ENCODE peak calls at places on chromosome 7, in eight cellular contexts. X is upper lobe of right lung, G is IMR-90, R is lower lobe of right lung, J is mammary epithelial cell, K is AG04450, W is Peyer's patch, O is ovary. T is an unnamed sample.

GRCh38 chr7:128150223-128150622 is 90.9 kb upstream of the LEP start:
- DNase-seq in R (no peak), W (no peak), O (no peak), G (no peak), K (no peak), X (no peak), J (no peak), T (no peak)

GRCh38 chr7:7977774-7978173 is 9.2 kb downstream of the GLCCI1 start:
- DNase-seq in G (peak), W (no peak), X (no peak), R (no peak), O (no peak), J (no peak), K (no peak), T (peak)

GRCh38 chr7:7002416-7003062 is 176.5 kb upstream of the CCZ1B start:
- DNase-seq in X (no peak), R (no peak), W (no peak), G (no peak), J (no peak), O (no peak), K (no peak), T (no peak)

GRCh38 chr7:141366098-141366621 is 185.1 kb upstream of the AGK start:
- DNase-seq in G (no peak), O (no peak), J (no peak), X (no peak), K (no peak), W (no peak), R (no peak), T (peak)

GRCh38 chr7:131745645-131746248 is 189.3 kb upstream of the PODXL start:
- DNase-seq in J (peak), O (no peak), R (no peak), X (no peak), W (no peak), K (no peak), G (peak), T (peak)

GRCh38 chr7:55415173-55415778 is 50.1 kb downstream of the LANCL2 start:
- DNase-seq in G (peak), O (peak), K (peak), J (peak), X (peak), R (peak), W (peak), T (peak)

GRCh38 chr7:50752422-50752821 is 30.3 kb downstream of the GRB10 start:
- DNase-seq in K (no peak), X (no peak), J (no peak), O (no peak), W (no peak), G (no peak), R (no peak), T (no peak)

GRCh38 chr7:25964483-25964961 is 187.5 kb upstream of the NFE2L3 start:
- DNase-seq in X (no peak), O (no peak), J (no peak), W (no peak), K (no peak), G (no peak), R (no peak), T (no peak)

GRCh38 chr7:46786221-46786951 is 795.5 kb downstream of the TNS3 start:
- DNase-seq in O (no peak), G (peak), W (no peak), R (no peak), K (no peak), X (no peak), J (peak), T (peak)

GRCh38 chr7:155495440-155496248 is 37.7 kb downstream of the EN2 start:
- DNase-seq in X (no peak), O (no peak), W (no peak), G (no peak), J (no peak), R (no peak), K (no peak), T (no peak)

GRCh38 chr7:39271386-39271785 is 293.7 kb downstream of the POU6F2 start:
- DNase-seq in O (no peak), K (no peak), W (no peak), R (peak), J (no peak), X (peak), G (no peak), T (peak)

GRCh38 chr7:100446040-100446439 is 9.7 kb upstream of the PPP1R35 start:
- DNase-seq in J (no peak), O (no peak), K (no peak), W (no peak), X (no peak), R (no peak), G (peak), T (no peak)

GRCh38 chr7:15920953-15921352 is 234.5 kb upstream of the MEOX2 start:
- DNase-seq in O (no peak), G (no peak), W (no peak), R (no peak), K (no peak), J (no peak), X (no peak), T (no peak)

GRCh38 chr7:53604201-53604600 is 568.8 kb downstream of the POM121L12 start:
- DNase-seq in G (no peak), K (no peak), W (no peak), O (no peak), R (no peak), X (no peak), J (no peak), T (no peak)

GRCh38 chr7:47382200-47382599 is 199.7 kb downstream of the TNS3 start:
- DNase-seq in X (no peak), K (no peak), R (no peak), W (no peak), J (no peak), G (no peak), O (no peak), T (no peak)

GRCh38 chr7:8190121-8190895 is 71.7 kb downstream of the ICA1 start:
- DNase-seq in O (peak), K (peak), X (no peak), G (peak), R (no peak), J (peak), W (peak), T (peak)

GRCh38 chr7:95794917-95795515 is 22.7 kb downstream of the DYNC1I1 start:
- DNase-seq in X (no peak), J (no peak), W (no peak), R (no peak), K (no peak), O (no peak), G (peak), T (peak)

DNA sequence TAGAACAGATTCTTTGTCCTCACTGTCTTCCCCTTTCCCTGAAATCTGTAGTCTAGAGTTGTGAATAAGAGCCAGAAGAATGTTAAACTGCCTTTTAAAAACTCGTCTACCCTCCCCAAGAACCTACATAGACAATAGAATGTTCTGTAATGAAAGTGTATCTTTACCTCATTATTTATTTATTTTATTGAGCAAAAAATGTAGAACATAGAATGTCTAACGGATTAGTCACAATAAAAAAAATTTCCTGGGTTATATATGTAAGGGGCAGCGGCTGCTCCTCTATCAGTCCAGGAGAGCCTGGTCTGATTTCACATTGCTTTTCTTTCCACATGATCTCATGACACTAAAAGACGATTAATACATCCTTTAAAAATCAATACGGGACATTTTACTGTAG is 135.7 kb downstream of the SDK1 start:
- DNase-seq in K (peak), O (no peak), X (no peak), W (no peak), R (no peak), G (peak), J (peak), T (peak)
- H3K27ac ChIP-seq in K (no peak), O (no peak), X (no peak), W (no peak), R (no peak), G (no peak), J (peak), T (peak)

DNA sequence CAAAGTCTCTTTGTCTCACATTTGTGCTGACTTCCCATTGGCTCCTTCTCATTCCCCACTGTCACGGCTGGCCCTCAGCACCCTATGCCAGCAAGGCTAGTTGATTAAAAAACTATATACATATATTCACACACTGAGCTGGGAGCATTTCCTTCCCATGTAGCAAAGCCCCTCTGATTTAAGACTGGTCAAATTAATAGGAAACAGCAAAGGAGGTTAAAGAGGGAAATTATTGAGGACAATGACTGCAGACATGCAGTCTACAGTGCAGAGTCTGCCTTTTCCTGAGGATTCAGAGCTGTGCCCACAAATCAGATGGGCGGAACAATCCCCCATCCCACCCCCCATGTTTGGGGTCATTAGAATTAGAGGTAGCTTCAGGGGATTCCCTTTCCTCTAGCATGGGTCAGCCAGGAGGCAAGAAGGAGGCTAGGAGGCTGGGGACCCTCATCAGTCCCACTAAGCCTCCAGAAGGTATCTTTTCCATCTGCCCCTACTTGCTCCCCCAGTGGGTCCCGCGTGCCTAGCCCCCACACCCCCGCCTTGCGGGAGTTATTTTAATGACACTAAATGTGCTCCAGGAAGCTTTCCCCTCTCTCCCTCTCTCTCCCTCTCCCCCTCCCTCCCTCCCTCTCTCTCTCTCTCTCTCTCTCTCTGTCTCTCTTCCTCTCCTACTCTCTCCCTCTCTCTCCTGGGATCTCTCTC is 9.8 kb upstream of the DLX6 start:
- DNase-seq in X (peak), J (no peak), O (no peak), W (no peak), G (no peak), K (no peak), R (no peak), T (no peak)
- H3K4me3 ChIP-seq in X (no peak), J (no peak), O (no peak), W (no peak), G (no peak), K (no peak), R (no peak), T (no peak)

GRCh38 chr7:9672518-9672917 is 1239.1 kb downstream of the NXPH1 start:
- DNase-seq in G (no peak), K (no peak), W (no peak), R (no peak), J (no peak), X (no peak), O (no peak), T (no peak)
- H3K27ac ChIP-seq in G (no peak), K (no peak), W (no peak), R (no peak), J (no peak), X (no peak), O (no peak), T (no peak)

DNA sequence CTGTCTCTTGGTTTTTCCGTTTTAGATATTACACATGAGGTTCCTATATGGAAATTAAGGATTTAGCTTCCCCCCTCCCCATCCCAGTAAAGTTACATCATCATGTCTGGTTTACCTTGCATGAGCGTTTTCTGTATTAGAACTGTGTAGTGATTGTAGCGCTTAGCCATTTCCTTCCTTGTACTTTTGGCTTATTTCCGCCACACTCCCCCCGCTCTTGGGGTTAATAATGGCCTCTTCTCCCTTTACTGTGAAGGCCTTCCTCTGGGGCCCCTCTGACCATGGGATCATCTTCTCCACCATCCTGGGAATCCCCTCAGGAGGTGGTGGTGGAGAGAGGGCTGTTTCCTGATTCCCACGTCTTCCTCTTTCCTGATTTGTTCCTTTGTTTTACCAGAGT is 27.2 kb upstream of the AP5Z1 start:
- DNase-seq in R (no peak), X (no peak), G (no peak), O (no peak), K (no peak), J (no peak), W (no peak), T (no peak)
- H3K4me3 ChIP-seq in R (no peak), X (no peak), G (no peak), O (no peak), K (no peak), J (no peak), W (no peak), T (no peak)